ENCODE peak calls at places on chromosomes 16 and 17, in four cellular contexts. K, A, D and E are unnamed samples.

GRCh38 chr16:27691717-27692116 is 141.8 kb downstream of the KATNIP start:
- DNase-seq in K (no peak), D (no peak), A (no peak), E (no peak)

GRCh38 chr17:57051886-57052342 is 33.1 kb upstream of the AKAP1 start:
- DNase-seq in D (no peak), A (no peak), K (no peak), E (no peak)

GRCh38 chr17:47694818-47695663 is 1.1 kb downstream of the TBKBP1 start:
- DNase-seq in A (peak; percentile 74), K (no peak), D (no peak), E (peak; percentile 77)

GRCh38 chr16:11035096-11035495 is 90.7 kb downstream of the CLEC16A start:
- DNase-seq in K (no peak), D (no peak), A (no peak), E (no peak)

GRCh38 chr16:57150682-57151330 is 35.0 kb downstream of the PSME3IP1 start:
- DNase-seq in K (no peak), A (no peak), D (no peak), E (no peak)

GRCh38 chr16:30659507-30660423 is 1.5 kb downstream of the FBRS start:
- DNase-seq in K (no peak), A (peak; percentile 39), D (no peak), E (no peak)

GRCh38 chr17:50425682-50426471 is at the start of gene ACSF2:
- DNase-seq in D (no peak), K (no peak), A (peak; percentile 93), E (peak; percentile 72)

GRCh38 chr17:50218771-50219315 is 17.4 kb upstream of the COL1A1 start:
- DNase-seq in K (peak; percentile 49), A (no peak), D (no peak), E (no peak)

GRCh38 chr17:17840751-17841591 is 4.2 kb upstream of the SREBF1 start:
- DNase-seq in A (no peak), K (no peak), D (no peak), E (no peak)

GRCh38 chr16:3216263-3216640 is 18.7 kb downstream of the ZNF200 start:
- DNase-seq in A (no peak), D (no peak), K (no peak), E (no peak)

GRCh38 chr17:59962739-59963318 is 1.7 kb downstream of the RNFT1 start:
- DNase-seq in A (no peak), K (no peak), D (no peak), E (no peak)

GRCh38 chr17:49928826-49929475 is 40.0 kb upstream of the DLX4 start:
- DNase-seq in K (peak; percentile 33), A (no peak), D (no peak), E (no peak)

GRCh38 chr17:74161501-74161850 is 42.0 kb upstream of the RPL38 start:
- DNase-seq in K (no peak), A (no peak), D (no peak), E (no peak)

GRCh38 chr16:68116256-68116853 is 31.2 kb downstream of the NFATC3 start:
- DNase-seq in K (no peak), D (no peak), A (peak; percentile 26), E (no peak)

GRCh38 chr16:66692341-66692740 is 4.2 kb downstream of the CMTM4 start:
- DNase-seq in K (no peak), D (no peak), A (no peak), E (no peak)
- TF ChIP-seq EGR1 in K (no peak), D (no peak), A (no peak), E (no peak)

GRCh38 chr16:86389566-86390328 is 120.6 kb upstream of the FOXF1 start:
- DNase-seq in K (no peak), A (no peak), D (no peak), E (no peak)

GRCh38 chr16:86390335-86390734 is 120.0 kb upstream of the FOXF1 start:
- DNase-seq in D (no peak), A (no peak), K (no peak), E (no peak)

GRCh38 chr16:86384980-86385379 is 125.3 kb upstream of the FOXF1 start:
- DNase-seq in D (no peak), K (no peak), A (no peak), E (no peak)

GRCh38 chr16:86388976-86389375 is 121.4 kb upstream of the FOXF1 start:
- DNase-seq in K (no peak), D (no peak), A (no peak), E (no peak)

GRCh38 chr16:86387461-86388440 is 122.6 kb upstream of the FOXF1 start:
- DNase-seq in D (no peak), A (peak; percentile 26), K (peak; percentile 63), E (no peak)
- TF ChIP-seq EGR1 in D (no peak), A (no peak), K (no peak), E (no peak)

GRCh38 chr17:14737984-14738651 is 437.2 kb downstream of the HS3ST3B1 start:
- DNase-seq in K (no peak), D (no peak), A (no peak), E (no peak)
- TF ChIP-seq EGR1 in K (no peak), D (no peak), A (no peak), E (no peak)

GRCh38 chr16:88977845-88978607 is 1.0 kb upstream of the CBFA2T3 start:
- DNase-seq in K (no peak), D (no peak), A (no peak), E (no peak)
- TF ChIP-seq EGR1 in K (no peak), D (no peak), A (no peak), E (no peak)

GRCh38 chr16:20073203-20074088 is at the start of gene GPR139:
- DNase-seq in A (no peak), K (no peak), D (no peak), E (peak; percentile 83)
- TF ChIP-seq EGR1 in A (no peak), K (no peak), D (no peak), E (no peak)

GRCh38 chr16:84606081-84606875 is 11.6 kb downstream of the COTL1 start:
- DNase-seq in K (no peak), A (no peak), D (no peak), E (no peak)
- TF ChIP-seq EGR1 in K (no peak), A (no peak), D (no peak), E (no peak)

DNA sequence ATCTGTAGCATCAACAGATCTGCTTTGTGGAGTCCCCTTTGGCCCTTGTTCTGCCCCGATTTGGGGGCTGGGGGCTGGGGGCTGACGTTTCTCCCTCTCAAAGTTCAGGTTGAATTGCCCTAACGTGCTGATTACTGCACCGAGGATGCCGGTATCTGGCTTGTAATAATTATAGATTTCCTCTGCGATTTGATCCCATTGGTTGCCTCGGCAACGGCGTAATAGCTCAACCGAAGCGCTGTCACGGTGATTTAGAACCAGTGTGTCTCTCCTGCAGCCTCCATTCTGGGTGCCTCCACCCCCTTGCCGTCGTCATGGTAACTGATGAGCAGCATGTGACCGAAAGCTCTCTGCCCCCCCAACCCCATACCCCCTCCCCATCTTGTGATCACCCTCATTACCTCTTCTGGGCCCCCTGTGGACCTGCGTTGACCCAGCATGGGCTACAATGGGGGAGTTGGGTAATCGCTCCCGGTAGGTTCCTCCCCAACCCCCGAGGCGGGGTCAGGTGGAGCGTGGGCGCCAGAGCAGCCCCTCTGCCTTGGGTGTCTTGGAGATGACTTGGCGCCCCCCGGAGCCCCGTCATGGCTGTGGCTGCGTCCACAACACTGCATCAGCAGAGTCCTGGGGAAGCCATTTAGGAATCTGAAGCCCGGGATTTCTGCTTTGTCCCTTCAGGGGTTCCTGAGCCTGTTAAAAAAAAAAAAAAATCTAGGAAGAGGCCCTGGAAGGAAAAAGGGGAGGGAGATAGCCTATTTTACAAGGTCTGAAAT is 38.4 kb downstream of the ABAT start:
- DNase-seq in A (no peak), D (no peak), K (no peak), E (no peak)
- TF ChIP-seq EGR1 in A (no peak), D (no peak), K (no peak), E (no peak)

GRCh38 chr16:15970202-15970601 is 20.8 kb downstream of the ABCC1 start:
- DNase-seq in D (no peak), K (no peak), A (peak; percentile 59), E (peak; percentile 41)

GRCh38 chr16:15966420-15967222 is 17.2 kb downstream of the ABCC1 start:
- DNase-seq in D (no peak), A (no peak), K (peak; percentile 92), E (no peak)

GRCh38 chr16:15967655-15968315 is 18.4 kb downstream of the ABCC1 start:
- DNase-seq in A (no peak), K (no peak), D (no peak), E (no peak)

GRCh38 chr16:15970743-15971434 is 21.5 kb downstream of the ABCC1 start:
- DNase-seq in K (no peak), D (no peak), A (no peak), E (peak; percentile 94)

GRCh38 chr16:15967223-15967546 is 17.8 kb downstream of the ABCC1 start:
- DNase-seq in A (no peak), D (no peak), K (no peak), E (no peak)
- TF ChIP-seq EGR1 in A (no peak), D (no peak), K (no peak), E (no peak)

DNA sequence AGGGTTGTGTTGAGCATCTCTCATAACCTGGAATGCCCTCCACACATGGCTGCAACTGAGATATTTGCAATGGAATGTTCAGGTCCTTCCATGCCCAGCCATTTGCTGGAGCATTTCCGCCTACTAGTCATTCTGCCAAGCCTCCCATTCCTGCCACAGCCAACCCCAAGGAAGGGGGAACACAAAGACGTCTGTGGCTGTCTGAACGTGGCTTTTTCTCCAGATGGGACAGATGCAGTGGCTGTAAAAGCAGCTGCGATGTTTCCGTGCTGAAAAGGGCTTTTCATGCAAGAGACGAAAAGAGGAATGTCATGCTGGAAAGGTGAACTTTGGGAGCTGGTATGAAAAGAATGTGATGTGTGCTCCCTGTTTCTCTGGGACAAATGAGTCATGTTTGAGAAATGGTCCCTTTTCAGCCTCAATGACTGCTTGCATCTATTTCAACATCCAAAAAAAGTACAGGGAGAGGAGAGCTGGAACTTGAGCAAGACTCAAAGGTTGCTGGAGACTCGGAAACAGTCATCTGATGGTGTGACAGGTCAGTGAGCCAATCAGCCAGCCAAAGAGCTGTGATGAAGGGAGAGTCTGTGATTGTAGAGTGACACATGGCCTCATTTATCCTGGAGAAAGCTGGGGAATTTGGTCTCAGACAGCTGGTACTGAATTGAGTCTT is 208.9 kb downstream of the SHISA9 start:
- DNase-seq in K (no peak), A (no peak), D (no peak), E (no peak)
- TF ChIP-seq EGR1 in K (no peak), A (no peak), D (no peak), E (no peak)